ENCODE peak calls at places on chromosome 1, in six cellular contexts. B, K, Y, O, C and U are unnamed samples.
A peak's percentile ranks its signal among the peaks of the same experiment; 100 is the strongest.

GRCh38 chr1:47703161-47703825 is 265.4 kb downstream of the FOXD2 start:
- DNase-seq in B (no peak), K (no peak), Y (no peak), O (no peak), C (no peak), U (no peak)

GRCh38 chr1:36386262-36387140 is 777 bp upstream of the STK40 start:
- DNase-seq in B (peak; percentile 100), K (peak; percentile 83), Y (peak; percentile 99), O (peak; percentile 100), C (peak; percentile 87), U (peak; percentile 94)

GRCh38 chr1:71881611-71882010 is 400.7 kb downstream of the NEGR1 start:
- DNase-seq in B (no peak), K (no peak), Y (no peak), O (no peak), C (no peak), U (no peak)

GRCh38 chr1:65904681-65905083 is 112.0 kb downstream of the PDE4B start:
- DNase-seq in B (no peak), K (no peak), Y (peak; percentile 1), O (peak; percentile 13), C (no peak), U (no peak)

GRCh38 chr1:10723317-10723716 is 73.1 kb downstream of the CASZ1 start:
- DNase-seq in B (no peak), K (no peak), Y (no peak), O (no peak), C (no peak), U (no peak)

GRCh38 chr1:6287431-6287886 is 26.6 kb upstream of the GPR153 start:
- DNase-seq in B (no peak), K (no peak), Y (no peak), O (no peak), C (no peak), U (no peak)

GRCh38 chr1:167196185-167196584 is 24.5 kb upstream of the POU2F1 start:
- DNase-seq in B (peak; percentile 14), K (no peak), Y (peak; percentile 18), O (peak; percentile 1), C (no peak), U (no peak)

GRCh38 chr1:19287436-19288185 is 959 bp downstream of the AKR7A3 start:
- DNase-seq in B (no peak), K (no peak), Y (no peak), O (no peak), C (no peak), U (no peak)

GRCh38 chr1:34166191-34167090 is 1.4 kb upstream of the CSMD2 start:
- DNase-seq in B (no peak), K (no peak), Y (no peak), O (no peak), C (peak; percentile 75), U (no peak)

GRCh38 chr1:216111842-216112241 is 311.4 kb downstream of the USH2A start:
- DNase-seq in B (peak; percentile 0), K (no peak), Y (no peak), O (no peak), C (no peak), U (no peak)

GRCh38 chr1:153945131-153945794 is 1.3 kb downstream of the DENND4B start:
- DNase-seq in B (peak; percentile 45), K (peak; percentile 65), Y (no peak), O (peak; percentile 54), C (peak; percentile 36), U (no peak)

GRCh38 chr1:175218132-175218531 is 25.6 kb upstream of the KIAA0040 start:
- DNase-seq in B (no peak), K (no peak), Y (no peak), O (no peak), C (no peak), U (no peak)

GRCh38 chr1:20511518-20512428 is 3.8 kb upstream of the MUL1 start:
- DNase-seq in B (peak; percentile 69), K (no peak), Y (no peak), O (no peak), C (no peak), U (no peak)

GRCh38 chr1:27485363-27485762 is 4.6 kb downstream of the WASF2 start:
- DNase-seq in B (no peak), K (no peak), Y (no peak), O (no peak), C (no peak), U (no peak)

GRCh38 chr1:47482783-47483182 is 44.9 kb downstream of the FOXD2 start:
- DNase-seq in B (peak; percentile 47), K (no peak), Y (no peak), O (no peak), C (no peak), U (no peak)

GRCh38 chr1:13540871-13541270 is 27.1 kb upstream of the LRRC38 start:
- DNase-seq in B (no peak), K (peak; percentile 45), Y (no peak), O (peak; percentile 12), C (no peak), U (no peak)

GRCh38 chr1:205313681-205314308 is 7.8 kb downstream of the NUAK2 start:
- DNase-seq in B (peak; percentile 39), K (peak; percentile 49), Y (peak; percentile 54), O (peak; percentile 58), C (peak; percentile 100), U (no peak)

GRCh38 chr1:110053557-110054428 is 16.7 kb downstream of the ALX3 start:
- DNase-seq in B (peak; percentile 42), K (peak; percentile 75), Y (peak; percentile 47), O (peak; percentile 43), C (peak; percentile 68), U (peak; percentile 77)

GRCh38 chr1:78003882-78004718 is 639 bp upstream of the DNAJB4 start:
- DNase-seq in B (peak; percentile 78), K (peak; percentile 35), Y (peak; percentile 61), O (peak; percentile 87), C (peak; percentile 77), U (peak; percentile 66)

GRCh38 chr1:2073382-2074230 is 23.4 kb downstream of the PRKCZ start:
- DNase-seq in B (peak; percentile 68), K (peak; percentile 7), Y (peak; percentile 69), O (peak; percentile 48), C (peak; percentile 66), U (no peak)

GRCh38 chr1:179575497-179576314 is at the start of gene NPHS2:
- DNase-seq in B (no peak), K (no peak), Y (no peak), O (no peak), C (peak; percentile 67), U (no peak)

GRCh38 chr1:909861-910310 is 13.8 kb upstream of the SAMD11 start:
- DNase-seq in B (no peak), K (no peak), Y (no peak), O (no peak), C (peak; percentile 1), U (no peak)

GRCh38 chr1:67979532-67979931 is 70.9 kb downstream of the DIRAS3 start:
- DNase-seq in B (no peak), K (no peak), Y (no peak), O (no peak), C (no peak), U (no peak)

GRCh38 chr1:172477216-172477615 is 33.3 kb upstream of the PIGC start:
- DNase-seq in B (no peak), K (no peak), Y (no peak), O (no peak), C (no peak), U (no peak)

GRCh38 chr1:220222939-220223338 is 49.3 kb downstream of the RAB3GAP2 start:
- DNase-seq in B (no peak), K (no peak), Y (no peak), O (peak; percentile 16), C (no peak), U (no peak)

GRCh38 chr1:168719306-168720111 is 9.5 kb downstream of the DPT start:
- DNase-seq in B (peak; percentile 67), K (no peak), Y (no peak), O (no peak), C (no peak), U (no peak)

DNA sequence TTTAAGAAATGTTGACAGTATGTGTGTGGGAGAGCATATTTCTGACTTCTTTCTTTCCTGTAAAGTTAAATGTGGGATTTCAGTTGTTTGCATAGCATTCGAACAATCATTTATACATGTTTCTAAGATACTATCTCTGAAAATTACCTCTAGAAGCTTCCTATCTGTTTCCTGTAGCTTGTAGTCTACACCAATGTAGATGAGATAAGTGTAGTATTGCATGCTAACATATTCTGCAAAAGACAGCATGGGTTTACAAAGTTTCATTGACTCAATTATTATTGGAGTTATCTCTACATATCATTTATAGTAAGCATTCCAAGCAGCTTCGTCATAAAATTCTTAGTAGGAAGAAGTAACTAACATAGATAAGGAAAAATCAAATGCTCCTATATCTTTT is 98.9 kb upstream of the DPYD start:
- DNase-seq in B (no peak), K (no peak), Y (no peak), O (no peak), C (no peak), U (no peak)
- H3K4me3 ChIP-seq in B (no peak overlapping the region), K (no peak overlapping the region), Y (no peak overlapping the region), O (no peak overlapping the region), C (no peak overlapping the region), U (no peak overlapping the region)

GRCh38 chr1:246567258-246568235 is 1.3 kb downstream of the CNST start:
- DNase-seq in B (peak; percentile 81), K (no peak), Y (peak; percentile 57), O (peak; percentile 80), C (peak; percentile 44), U (no peak)
- H3K4me3 ChIP-seq in B (peak overlapping the region; percentile 98), K (peak overlapping the region; percentile 77), Y (peak overlapping the region; percentile 97), O (peak overlapping the region; percentile 99), C (peak overlapping the region; percentile 80), U (peak overlapping the region; percentile 71)

GRCh38 chr1:89068291-89068690 is 3.3 kb upstream of the GBP1 start:
- DNase-seq in B (peak; percentile 79), K (no peak), Y (peak; percentile 62), O (peak; percentile 69), C (no peak), U (no peak)

GRCh38 chr1:89069955-89070354 is 4.9 kb upstream of the GBP1 start:
- DNase-seq in B (peak; percentile 14), K (no peak), Y (no peak), O (peak; percentile 51), C (no peak), U (no peak)

GRCh38 chr1:89065077-89065868 is at the start of gene GBP1:
- DNase-seq in B (peak; percentile 89), K (no peak), Y (peak; percentile 61), O (peak; percentile 91), C (no peak), U (no peak)

DNA sequence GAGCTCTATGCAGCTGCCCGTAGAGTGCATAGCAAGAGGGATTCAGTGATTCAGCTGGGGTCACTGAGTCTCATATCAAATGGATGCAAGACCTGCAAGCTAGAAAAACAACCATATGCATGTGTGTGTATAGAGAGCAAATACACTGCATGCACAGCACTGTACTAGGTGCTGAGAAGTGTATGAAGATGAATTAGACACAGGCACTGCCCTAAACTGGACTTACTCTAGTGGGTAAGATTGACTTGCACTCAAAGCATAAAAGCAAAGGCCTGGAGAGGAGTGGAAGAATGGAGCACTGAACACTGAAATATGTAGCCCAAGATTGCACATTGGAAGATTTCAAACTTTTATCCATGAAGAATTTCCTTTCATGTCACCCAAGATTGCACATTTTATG is 5.5 kb upstream of the GBP1 start:
- DNase-seq in B (no peak), K (no peak), Y (no peak), O (peak; percentile 5), C (no peak), U (no peak)
- H3K4me3 ChIP-seq in B (no peak overlapping the region), K (peak overlapping the region; percentile 37), Y (no peak overlapping the region), O (peak overlapping the region; percentile 53), C (no peak overlapping the region), U (no peak overlapping the region)

DNA sequence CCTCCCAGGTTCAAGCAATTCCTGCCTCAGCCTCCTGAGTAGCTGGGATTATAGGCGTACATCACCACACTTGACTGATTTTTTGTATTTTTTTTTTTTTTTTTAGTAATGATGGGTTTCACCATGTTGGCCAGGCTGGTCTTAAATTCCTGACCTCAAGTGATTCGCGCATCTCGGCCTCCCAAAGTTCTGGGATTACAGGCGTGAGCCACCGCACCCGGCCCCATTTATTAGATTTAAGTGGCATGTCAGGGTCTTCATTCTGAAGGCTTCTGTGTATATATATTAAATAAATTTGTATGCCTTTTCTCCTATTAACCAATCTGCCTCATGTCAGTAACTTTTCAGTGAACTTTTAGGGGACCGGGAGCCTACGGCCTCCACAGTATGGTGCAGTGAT is 6.0 kb upstream of the CLIC4 start:
- DNase-seq in B (no peak), K (no peak), Y (no peak), O (no peak), C (no peak), U (no peak)
- H3K4me3 ChIP-seq in B (no peak overlapping the region), K (no peak overlapping the region), Y (no peak overlapping the region), O (no peak overlapping the region), C (no peak overlapping the region), U (no peak overlapping the region)